ENCODE peak calls at places on chromosome 5, in seven cellular contexts. P, D, E, S, N, A and V are unnamed samples.

GRCh38 chr5:80246995-80247729 is 8.7 kb downstream of the SERINC5 start:
- DNase-seq in P (no peak), D (no peak), E (peak), S (no peak), N (peak), A (peak), V (no peak)

GRCh38 chr5:177445052-177446016 is 1.3 kb upstream of the PRR7 start:
- DNase-seq in P (no peak), D (no peak), E (no peak), S (no peak), N (no peak), A (no peak), V (no peak)

GRCh38 chr5:150451594-150451993 is 2.1 kb upstream of the RPS14 start:
- DNase-seq in P (no peak), D (no peak), E (no peak), S (no peak), N (no peak), A (no peak), V (no peak)

GRCh38 chr5:67300321-67300720 is 103.7 kb upstream of the CD180 start:
- DNase-seq in P (no peak), D (no peak), E (no peak), S (no peak), N (no peak), A (no peak), V (no peak)

GRCh38 chr5:175855041-175855720 is 16.2 kb upstream of the CPLX2 start:
- DNase-seq in P (no peak), D (peak), E (no peak), S (no peak), N (no peak), A (no peak), V (no peak)

GRCh38 chr5:76690704-76691469 is 25.0 kb upstream of the F2R start:
- DNase-seq in P (no peak), D (no peak), E (no peak), S (no peak), N (peak), A (no peak), V (no peak)

GRCh38 chr5:81121836-81122235 is 111.3 kb upstream of the CKMT2 start:
- DNase-seq in P (no peak), D (no peak), E (no peak), S (no peak), N (no peak), A (no peak), V (no peak)

GRCh38 chr5:124649548-124650501 is 96.6 kb downstream of the ZNF608 start:
- DNase-seq in P (no peak), D (no peak), E (peak), S (peak), N (peak), A (peak), V (peak)

GRCh38 chr5:134590992-134591659 is 41.5 kb downstream of the SAR1B start:
- DNase-seq in P (no peak), D (peak), E (no peak), S (no peak), N (no peak), A (no peak), V (no peak)

GRCh38 chr5:136892026-136892425 is 526.7 kb upstream of the TRPC7 start:
- DNase-seq in P (no peak), D (no peak), E (no peak), S (no peak), N (no peak), A (no peak), V (no peak)

GRCh38 chr5:132526290-132526973 is 16.9 kb downstream of the IL5 start:
- DNase-seq in P (no peak), D (peak), E (peak), S (no peak), N (peak), A (peak), V (peak)

GRCh38 chr5:83547156-83547555 is 75.6 kb downstream of the VCAN start:
- DNase-seq in P (no peak), D (no peak), E (no peak), S (no peak), N (no peak), A (no peak), V (no peak)

GRCh38 chr5:54895816-54896341 is 89.5 kb downstream of the ESM1 start:
- DNase-seq in P (no peak), D (peak), E (peak), S (no peak), N (peak), A (no peak), V (peak)

GRCh38 chr5:39520232-39520572 is 95.4 kb upstream of the DAB2 start:
- DNase-seq in P (no peak), D (no peak), E (no peak), S (no peak), N (peak), A (peak), V (no peak)

GRCh38 chr5:14929293-14930065 is 57.9 kb upstream of the ANKH start:
- DNase-seq in P (no peak), D (no peak), E (no peak), S (no peak), N (no peak), A (no peak), V (no peak)

GRCh38 chr5:153959134-153959957 is 79.4 kb downstream of the FAM114A2 start:
- DNase-seq in P (no peak), D (no peak), E (no peak), S (no peak), N (no peak), A (peak), V (no peak)

GRCh38 chr5:60763061-60763460 is 63.1 kb upstream of the DEPDC1B start:
- DNase-seq in P (no peak), D (no peak), E (no peak), S (no peak), N (no peak), A (no peak), V (no peak)

GRCh38 chr5:134512661-134512999 is 12.8 kb upstream of the JADE2 start:
- DNase-seq in P (no peak), D (peak), E (no peak), S (no peak), N (no peak), A (no peak), V (no peak)

GRCh38 chr5:66989286-66989685 is 207.3 kb downstream of the CD180 start:
- DNase-seq in P (no peak), D (no peak), E (no peak), S (no peak), N (no peak), A (no peak), V (no peak)

GRCh38 chr5:134018154-134018985 is 13.6 kb upstream of the VDAC1 start:
- DNase-seq in P (no peak), D (no peak), E (no peak), S (no peak), N (no peak), A (no peak), V (no peak)

GRCh38 chr5:7884491-7885273 is 15.7 kb downstream of the MTRR start:
- DNase-seq in P (no peak), D (no peak), E (no peak), S (no peak), N (no peak), A (no peak), V (no peak)

GRCh38 chr5:66230551-66230950 is 86.5 kb downstream of the SREK1 start:
- DNase-seq in P (no peak), D (no peak), E (peak), S (no peak), N (peak), A (no peak), V (no peak)

GRCh38 chr5:137096149-137097103 is 402.7 kb downstream of the SPOCK1 start:
- DNase-seq in P (no peak), D (no peak), E (no peak), S (no peak), N (no peak), A (no peak), V (no peak)

GRCh38 chr5:43209060-43209459 is 17.0 kb downstream of the NIM1K start:
- DNase-seq in P (no peak), D (no peak), E (no peak), S (no peak), N (no peak), A (no peak), V (no peak)

GRCh38 chr5:26945881-26946280 is 92.5 kb downstream of the CDH9 start:
- DNase-seq in P (no peak), D (no peak), E (no peak), S (no peak), N (no peak), A (no peak), V (no peak)